ENCODE peak calls at places on chromosomes 13 and 19, in four cellular contexts. A is spleen; F is CD4-positive, alpha-beta T cell; S is SJCRH30. U is an unnamed sample.
A peak's percentile ranks its signal among the peaks of the same experiment; 100 is the strongest.

GRCh38 chr13:112803422-112803821 is 113.6 kb downstream of the ATP11A start:
- DNase-seq in A (no peak), F (no peak), S (no peak), U (no peak)

GRCh38 chr13:95122063-95122462 is 179.2 kb downstream of the ABCC4 start:
- DNase-seq in A (no peak), F (no peak), S (no peak), U (no peak)

GRCh38 chr13:75330770-75331169 is 151.2 kb downstream of the TBC1D4 start:
- DNase-seq in A (no peak), F (no peak), S (no peak), U (no peak)

GRCh38 chr19:1651548-1652394 is 644 bp downstream of the TCF3 start:
- DNase-seq in A (peak; percentile 89), F (peak; percentile 50), S (no peak), U (peak; percentile 84)

GRCh38 chr13:31905896-31906295 is 125.7 kb upstream of the FRY start:
- DNase-seq in A (no peak), F (no peak), S (no peak), U (no peak)

GRCh38 chr19:10107254-10107653 is 1.1 kb downstream of the PPAN start:
- DNase-seq in A (no peak), F (no peak), S (no peak), U (no peak)

GRCh38 chr13:34152409-34152808 is 334.5 kb downstream of the RFC3 start:
- DNase-seq in A (no peak), F (no peak), S (no peak), U (no peak)

GRCh38 chr13:80070024-80070703 is 270.8 kb downstream of the SPRY2 start:
- DNase-seq in A (no peak), F (no peak), S (no peak), U (no peak)

GRCh38 chr13:40389081-40389641 is 277.3 kb downstream of the FOXO1 start:
- DNase-seq in A (no peak), F (no peak), S (no peak), U (no peak)

GRCh38 chr13:96091164-96091931 is 1.4 kb downstream of the HS6ST3 start:
- DNase-seq in A (no peak), F (no peak), S (no peak), U (no peak)

GRCh38 chr19:14516048-14516534 is 2.1 kb downstream of the DNAJB1 start:
- DNase-seq in A (no peak), F (no peak), S (no peak), U (no peak)

GRCh38 chr13:20489185-20489820 is 36.4 kb downstream of the CRYL1 start:
- DNase-seq in A (no peak), F (peak; percentile 45), S (peak; percentile 45), U (no peak)

DNA sequence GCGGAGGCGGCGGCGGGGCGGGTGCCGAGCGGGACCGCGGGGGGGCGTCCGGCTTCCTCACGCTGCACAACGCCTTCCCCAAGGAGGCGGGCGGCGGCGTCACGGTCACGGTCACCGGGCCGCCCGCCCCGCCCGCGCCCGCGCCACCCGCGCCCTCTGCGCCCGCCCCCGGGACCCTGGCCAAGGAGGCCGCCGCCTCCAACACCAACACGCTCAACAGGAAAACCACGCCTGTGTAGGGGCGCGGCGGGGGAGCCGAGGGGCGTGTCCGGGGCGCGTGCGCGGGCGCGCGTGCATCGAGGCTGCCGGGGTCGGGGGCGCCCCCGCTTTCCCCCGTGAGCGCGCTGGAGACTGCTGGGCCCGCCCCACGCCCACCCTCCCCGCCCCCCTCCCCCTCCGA is 8.8 kb upstream of the CACNG6 start:
- DNase-seq in A (peak; percentile 80), F (no peak), S (no peak), U (no peak)
- H3K27ac ChIP-seq in A (no peak overlapping the region), F (no peak overlapping the region), S (no peak overlapping the region), U (no peak overlapping the region)

DNA sequence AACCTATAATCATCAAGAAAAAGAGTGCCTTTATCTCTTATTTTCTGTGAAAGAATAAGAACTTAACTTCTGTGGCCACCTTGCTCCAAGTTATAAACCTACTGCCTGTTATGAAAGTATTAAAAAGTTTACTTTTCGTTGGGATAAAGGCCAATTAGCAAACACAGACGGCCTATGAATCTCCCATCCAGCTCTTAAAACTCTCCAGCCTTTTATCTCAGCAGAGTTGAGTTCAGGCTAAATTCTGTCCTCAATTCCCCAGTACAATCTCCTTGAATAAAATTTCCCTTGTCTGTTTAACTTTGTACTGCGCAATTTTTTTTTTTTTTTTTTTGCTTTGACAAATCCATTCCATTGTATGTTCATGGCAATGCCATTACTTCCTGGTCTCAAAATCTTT is 1058.4 kb downstream of the SLITRK5 start:
- DNase-seq in A (no peak), F (no peak), S (no peak), U (no peak)
- H3K27ac ChIP-seq in A (no peak overlapping the region), F (no peak overlapping the region), S (no peak overlapping the region), U (no peak overlapping the region)

DNA sequence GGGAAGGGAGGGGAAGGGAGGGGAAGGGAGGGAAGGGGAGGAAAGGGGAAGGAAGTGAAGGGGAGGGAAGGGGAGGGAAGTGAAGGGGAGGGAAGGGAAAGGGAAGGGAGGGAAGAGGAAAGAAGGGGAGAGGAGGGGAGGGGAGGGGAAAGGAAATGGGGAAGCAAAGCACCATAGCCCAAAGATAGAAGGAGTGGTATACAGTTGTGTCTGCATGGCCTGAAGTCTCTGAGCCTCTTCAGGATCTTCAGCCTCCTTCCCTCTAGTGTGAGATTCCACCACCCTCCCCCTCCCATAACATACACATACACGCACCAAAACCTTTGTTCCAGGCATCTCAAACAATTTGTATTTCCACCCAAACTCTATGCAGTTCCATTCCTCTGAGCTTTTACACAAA is 96.2 kb upstream of the SERP2 start:
- DNase-seq in A (no peak), F (no peak), S (no peak), U (no peak)
- H3K27ac ChIP-seq in A (no peak overlapping the region), F (no peak overlapping the region), S (no peak overlapping the region), U (no peak overlapping the region)

GRCh38 chr19:4184718-4185352 is 2.3 kb downstream of the ANKRD24 start:
- DNase-seq in A (no peak), F (no peak), S (no peak), U (no peak)

GRCh38 chr19:4182082-4182926 is at the start of the genes ANKRD24 and SIRT6:
- DNase-seq in A (peak; percentile 99), F (peak; percentile 96), S (peak; percentile 93), U (peak; percentile 99)

GRCh38 chr19:4178990-4179389 is 3.4 kb downstream of the SIRT6 start:
- DNase-seq in A (no peak), F (no peak), S (no peak), U (no peak)

GRCh38 chr19:4183967-4184717 is 1.7 kb downstream of the ANKRD24 start:
- DNase-seq in A (peak; percentile 77), F (no peak), S (peak; percentile 50), U (no peak)

DNA sequence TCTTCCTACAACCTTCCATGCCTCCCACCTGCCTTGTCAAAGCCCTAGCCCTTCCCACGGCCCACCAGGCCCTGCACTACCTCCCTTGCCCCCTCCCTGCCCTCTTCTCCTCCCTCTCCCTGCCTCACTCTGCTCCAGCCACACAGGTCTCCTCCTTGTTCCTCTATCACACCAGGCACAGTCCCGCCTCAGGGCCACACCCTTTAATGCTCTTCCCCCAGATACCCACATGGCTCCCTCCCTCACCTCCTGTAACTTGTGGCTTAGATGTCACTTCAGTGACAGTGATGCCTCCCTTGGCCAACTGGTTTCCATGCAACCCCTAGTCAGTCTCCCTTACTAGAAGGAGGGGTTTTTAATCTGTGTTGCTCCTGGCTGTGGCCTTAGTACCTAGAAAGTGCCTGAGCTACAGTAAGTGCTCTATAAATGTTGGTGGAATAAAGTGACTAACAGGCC is 1.3 kb downstream of the SIRT6 start:
- DNase-seq in A (no peak), F (no peak), S (no peak), U (no peak)
- H3K27ac ChIP-seq in A (peak overlapping the region; percentile 92), F (no peak overlapping the region), S (no peak overlapping the region), U (no peak overlapping the region)

GRCh38 chr19:38561658-38562057 is 56.1 kb downstream of the MAP4K1 start:
- DNase-seq in A (no peak), F (no peak), S (no peak), U (no peak)

GRCh38 chr19:38561053-38561606 is 56.6 kb downstream of the MAP4K1 start:
- DNase-seq in A (no peak), F (no peak), S (no peak), U (no peak)

GRCh38 chr19:38557205-38557799 is 60.5 kb downstream of the MAP4K1 start:
- DNase-seq in A (peak; percentile 85), F (no peak), S (no peak), U (peak; percentile 41)

GRCh38 chr19:38562096-38562495 is 55.7 kb downstream of the MAP4K1 start:
- DNase-seq in A (no peak), F (no peak), S (no peak), U (no peak)

DNA sequence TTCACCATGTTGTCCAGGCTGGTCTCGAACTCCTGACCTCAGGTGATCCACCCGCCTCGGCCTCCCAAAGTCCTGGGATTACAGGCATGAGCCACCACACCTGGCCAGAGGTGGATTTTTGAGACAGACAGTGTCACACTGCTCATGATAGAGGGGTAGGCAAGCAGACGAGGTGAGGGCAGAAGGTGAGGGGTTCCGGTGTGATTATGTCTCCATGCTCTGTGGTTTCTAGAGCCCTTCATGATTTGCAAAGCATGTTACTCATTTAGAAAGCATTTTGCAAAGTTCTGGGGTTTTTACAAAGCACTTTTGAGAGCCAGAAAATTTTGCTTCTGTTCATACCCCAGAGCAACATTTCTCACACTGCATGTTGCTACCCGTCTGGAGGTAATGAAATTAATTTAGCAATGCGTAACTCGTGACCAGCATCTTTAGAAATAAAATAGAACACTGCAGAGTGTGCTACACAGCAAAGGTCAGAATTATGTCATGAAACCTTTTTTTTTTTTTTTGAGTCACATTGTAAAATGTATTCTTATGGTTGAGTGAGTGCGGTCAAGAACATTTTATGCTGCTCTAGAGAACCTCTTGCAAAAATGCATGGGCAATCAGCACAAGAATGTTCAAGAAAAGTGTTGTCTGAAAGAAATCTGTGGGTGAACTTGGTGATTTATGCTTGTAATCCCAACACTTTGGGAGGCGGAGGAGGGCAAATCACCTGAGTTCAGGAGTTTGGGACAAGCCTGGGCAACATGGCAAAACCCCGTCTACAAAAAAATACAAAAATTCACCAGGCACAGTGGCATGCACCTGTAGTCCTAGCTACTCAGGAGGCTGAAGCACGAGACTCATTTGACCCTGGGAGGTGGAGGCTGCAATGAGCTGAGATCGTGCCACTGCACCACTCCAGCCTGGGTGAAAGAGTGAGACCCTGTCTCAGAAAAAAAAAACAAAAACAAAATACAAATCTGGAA is 58.0 kb downstream of the MAP4K1 start:
- DNase-seq in A (peak; percentile 69), F (no peak), S (no peak), U (no peak)
- H3K27ac ChIP-seq in A (peak overlapping the region; percentile 74), F (no peak overlapping the region), S (no peak overlapping the region), U (peak overlapping the region; percentile 37)

GRCh38 chr19:46919324-46919723 is 58.5 kb downstream of the ARHGAP35 start:
- DNase-seq in A (no peak), F (no peak), S (no peak), U (no peak)
- H3K27ac ChIP-seq in A (no peak overlapping the region), F (no peak overlapping the region), S (no peak overlapping the region), U (no peak overlapping the region)

GRCh38 chr19:19170053-19170945 is at the start of gene MEF2B:
- DNase-seq in A (peak; percentile 93), F (peak; percentile 76), S (peak; percentile 61), U (peak; percentile 94)
- H3K27ac ChIP-seq in A (no peak within 1 kb of the TSS), F (no peak within 1 kb of the TSS), S (no peak within 1 kb of the TSS), U (no peak within 1 kb of the TSS)

GRCh38 chr13:100089633-100090032 is 740 bp downstream of the PCCA start:
- DNase-seq in A (no peak), F (no peak), S (no peak), U (no peak)
- H3K27ac ChIP-seq in A (peak overlapping the region; percentile 84), F (no peak overlapping the region), S (peak overlapping the region; percentile 82), U (no peak overlapping the region)

DNA sequence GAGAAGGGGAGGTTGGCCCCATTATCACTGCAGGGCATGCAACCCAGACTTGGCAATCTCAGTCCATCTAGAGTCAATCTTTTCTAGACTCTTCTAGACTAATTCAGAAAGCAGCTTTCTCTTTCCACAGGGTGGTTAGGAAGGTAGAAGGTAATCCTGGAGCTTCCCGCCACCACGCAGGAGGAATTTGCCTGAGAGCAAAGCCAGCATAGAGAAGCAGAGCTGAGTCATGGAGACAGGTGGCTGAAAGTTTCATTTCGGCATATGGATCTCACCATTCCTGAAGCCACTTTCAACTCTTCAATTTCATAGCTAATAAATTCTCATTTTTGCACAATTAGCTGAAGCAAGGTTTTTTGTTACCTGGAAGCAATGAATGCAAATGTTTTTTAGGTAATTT is 29.0 kb upstream of the FFAR2 start:
- DNase-seq in A (no peak), F (no peak), S (no peak), U (no peak)
- H3K27ac ChIP-seq in A (no peak overlapping the region), F (no peak overlapping the region), S (no peak overlapping the region), U (no peak overlapping the region)